ENCODE peak calls at places on chromosomes 4 and X, in ten cellular contexts. W is omental fat pad; I is M059J; O is T-helper 17 cell; S is pons; P is CD4-positive, CD25-positive, alpha-beta regulatory T cell; Q is hepatic stellate cell; N is KG1; V is SW480; R is GM23248. Z is an unnamed sample.

GRCh38 chr4:184911310-184911709 is 85.5 kb upstream of the ACSL1 start:
- DNase-seq in N (no peak), P (no peak), I (peak), Q (no peak), R (no peak), O (no peak), S (no peak), V (no peak), W (no peak), Z (no peak)

GRCh38 chrX:129403974-129404669 is 119.2 kb downstream of the SMARCA1 start:
- DNase-seq in N (no peak), V (no peak), O (no peak), I (no peak), Q (no peak), S (no peak), W (no peak), P (no peak), R (no peak), Z (no peak)

GRCh38 chr4:4762909-4763814 is 96.3 kb upstream of the MSX1 start:
- DNase-seq in N (no peak), V (no peak), P (peak), Q (no peak), I (peak), R (peak), O (no peak), S (no peak), W (no peak), Z (peak)

GRCh38 chrX:2370436-2370835 is 130.3 kb downstream of the DHRSX start:
- DNase-seq in P (no peak), Q (no peak), I (peak), S (no peak), R (peak), O (no peak), W (no peak), N (no peak), V (no peak), Z (no peak)

GRCh38 chrX:112826020-112826419 is 14.6 kb downstream of the AMOT start:
- DNase-seq in R (peak), P (no peak), S (no peak), O (no peak), N (no peak), V (no peak), I (peak), Q (peak), W (no peak), Z (no peak)

GRCh38 chr4:162015090-162015489 is 148.7 kb downstream of the FSTL5 start:
- DNase-seq in O (no peak), W (no peak), Q (no peak), V (no peak), P (no peak), S (peak), I (peak), R (no peak), N (no peak), Z (no peak)

GRCh38 chr4:148052448-148052847 is 320.6 kb downstream of the ARHGAP10 start:
- DNase-seq in S (no peak), Q (no peak), P (no peak), V (no peak), I (no peak), W (no peak), O (no peak), N (no peak), R (no peak), Z (no peak)

GRCh38 chrX:132807411-132808030 is 150.9 kb downstream of the HS6ST2 start:
- DNase-seq in I (no peak), O (no peak), S (no peak), N (no peak), P (no peak), Q (no peak), V (no peak), W (no peak), R (no peak), Z (no peak)

GRCh38 chr4:138118270-138118669 is 123.9 kb downstream of the SLC7A11 start:
- DNase-seq in P (no peak), I (no peak), W (no peak), O (no peak), S (no peak), N (no peak), Q (no peak), V (no peak), R (no peak), Z (no peak)

GRCh38 chr4:38856524-38857337 is at the start of gene TLR6:
- DNase-seq in S (peak), P (peak), Q (no peak), N (peak), I (peak), R (peak), W (no peak), V (peak), O (peak), Z (peak)

GRCh38 chr4:113981591-113981990 is 2.1 kb upstream of the ARSJ start:
- DNase-seq in W (no peak), I (no peak), S (no peak), P (no peak), N (no peak), V (no peak), O (no peak), R (no peak), Q (no peak), Z (no peak)

GRCh38 chrX:86066998-86067397 is 19.6 kb upstream of the CHM start:
- DNase-seq in P (no peak), W (no peak), O (no peak), S (peak), V (peak), R (no peak), Q (no peak), N (no peak), I (peak), Z (no peak)

GRCh38 chr4:112923514-112923913 is 125.9 kb upstream of the ANK2 start:
- DNase-seq in Q (no peak), W (no peak), I (no peak), P (no peak), O (no peak), N (no peak), V (no peak), R (no peak), S (no peak), Z (no peak)